ENCODE peak calls at places on chromosomes 3 and 15, in seven cellular contexts. Y is hepatocyte, U is astrocyte, S is HCT116, A is PC-9, L is endothelial cell of umbilical vein, N is GM23338. K is an unnamed sample.

GRCh38 chr3:31966978-31967592 is 14.0 kb downstream of the OSBPL10 start:
- DNase-seq in A (no peak), Y (no peak), L (no peak), S (no peak), U (no peak), N (no peak), K (no peak)

GRCh38 chr15:70067011-70067410 is 30.7 kb downstream of the TLE3 start:
- DNase-seq in S (no peak), L (no peak), A (no peak), N (no peak), U (no peak), Y (no peak), K (no peak)

GRCh38 chr15:51874751-51875644 is 45.5 kb downstream of the TMOD3 start:
- DNase-seq in Y (peak), N (peak), L (peak), S (peak), A (peak), U (peak), K (peak)

GRCh38 chr3:50554553-50554952 is 13.0 kb downstream of the C3orf18 start:
- DNase-seq in S (no peak), N (no peak), A (no peak), L (no peak), Y (no peak), U (no peak), K (no peak)

GRCh38 chr15:55343168-55343567 is 24.1 kb downstream of the PIGB start:
- DNase-seq in U (no peak), Y (no peak), N (no peak), L (peak), S (no peak), A (no peak), K (peak)

GRCh38 chr3:64490180-64490579 is 197.6 kb downstream of the ADAMTS9 start:
- DNase-seq in N (no peak), Y (no peak), U (no peak), S (no peak), A (no peak), L (no peak), K (no peak)

GRCh38 chr3:37997321-37997720 is 6.7 kb downstream of the VILL start:
- DNase-seq in N (no peak), U (no peak), S (no peak), A (no peak), L (no peak), Y (no peak), K (no peak)

GRCh38 chr3:12222765-12223485 is 64.2 kb upstream of the TIMP4 start:
- DNase-seq in Y (no peak), A (peak), U (peak), L (no peak), N (no peak), S (no peak), K (no peak)

GRCh38 chr3:195179782-195180489 is 91.0 kb downstream of the XXYLT1 start:
- DNase-seq in N (no peak), L (no peak), A (no peak), S (no peak), U (no peak), Y (no peak), K (peak)

GRCh38 chr3:134799393-134799792 is 4.3 kb downstream of the EPHB1 start:
- DNase-seq in L (no peak), N (no peak), A (no peak), Y (no peak), S (no peak), U (peak), K (no peak)

GRCh38 chr3:144549161-144549560 is 577.5 kb downstream of the DIPK2A start:
- DNase-seq in U (no peak), A (no peak), S (no peak), L (no peak), N (peak), Y (no peak), K (peak)

GRCh38 chr3:36562945-36563344 is 182.6 kb downstream of the STAC start:
- DNase-seq in U (no peak), S (no peak), Y (no peak), N (no peak), L (no peak), A (no peak), K (no peak)

GRCh38 chr3:172084871-172085556 is 45.6 kb downstream of the FNDC3B start:
- DNase-seq in S (no peak), Y (no peak), U (no peak), N (no peak), A (no peak), L (no peak), K (no peak)

GRCh38 chr3:117756580-117756979 is 1047.0 kb downstream of the TUSC7 start:
- DNase-seq in A (no peak), S (no peak), U (peak), L (no peak), N (peak), Y (no peak), K (no peak)

GRCh38 chr3:150256336-150256735 is 151.8 kb upstream of the TSC22D2 start:
- DNase-seq in Y (no peak), A (no peak), U (peak), S (no peak), N (no peak), L (no peak), K (no peak)

GRCh38 chr3:15317164-15317477 is 15.3 kb downstream of the SH3BP5 start:
- DNase-seq in L (no peak), S (no peak), N (no peak), Y (no peak), U (peak), A (no peak), K (no peak)

GRCh38 chr15:88902491-88902835 is 7.1 kb upstream of the HAPLN3 start:
- DNase-seq in A (no peak), L (no peak), Y (no peak), U (no peak), S (no peak), N (no peak), K (no peak)

GRCh38 chr15:74784854-74785715 is 3.2 kb downstream of the CSK start:
- DNase-seq in U (no peak), A (no peak), L (no peak), Y (no peak), S (no peak), N (no peak), K (no peak)
- TF ChIP-seq EZH2 in U (no peak), A (no peak), L (no peak), Y (no peak), S (no peak), N (no peak), K (no peak)

GRCh38 chr3:183582161-183582560 is 26.7 kb upstream of the KLHL6 start:
- DNase-seq in L (no peak), N (no peak), Y (no peak), U (no peak), S (no peak), A (no peak), K (no peak)
- H3K27ac ChIP-seq in L (no peak), N (no peak), Y (no peak), U (no peak), S (no peak), A (no peak), K (no peak)

DNA sequence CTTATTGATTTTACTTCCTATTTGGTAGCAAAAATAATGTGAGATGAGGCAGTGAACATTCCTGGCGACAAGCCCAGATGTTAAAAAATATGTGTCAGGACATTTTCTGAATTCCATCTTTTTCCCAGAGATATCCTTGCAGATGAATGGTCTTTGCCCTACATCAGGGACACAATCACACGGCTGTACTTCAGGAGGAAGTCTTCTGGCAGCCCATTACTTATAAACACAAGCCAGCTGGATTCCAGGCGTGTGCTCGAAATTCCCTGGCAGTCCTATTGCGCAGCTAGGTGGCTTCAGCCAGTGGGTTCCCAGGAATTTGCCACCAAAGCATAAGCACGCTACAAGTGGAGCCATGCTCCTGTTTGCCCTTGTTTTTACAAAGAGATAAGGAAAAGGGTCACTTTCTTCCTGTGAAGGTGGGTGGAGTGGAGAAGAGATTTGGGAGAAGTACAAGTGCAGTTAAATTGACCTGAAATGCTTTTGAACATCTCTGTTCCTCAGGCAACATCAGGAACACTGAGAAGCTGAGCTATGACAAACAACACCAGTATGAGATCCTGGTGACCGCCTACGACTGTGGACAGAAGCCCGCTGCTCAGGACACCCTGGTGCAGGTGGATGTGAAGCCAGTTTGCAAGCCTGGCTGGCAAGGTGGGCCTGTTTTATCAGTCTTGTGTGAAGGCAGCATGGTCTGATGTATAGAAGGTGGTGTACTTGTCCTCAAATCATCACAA is 257.1 kb upstream of the TRIM42 start:
- DNase-seq in U (peak), A (no peak), L (peak), Y (no peak), S (no peak), N (no peak), K (no peak)
- TF ChIP-seq CTCF in U (no peak), A (no peak), L (no peak), Y (no peak), S (no peak), N (no peak), K (no peak)

GRCh38 chr3:122024800-122025199 is 2.8 kb upstream of the ILDR1 start:
- DNase-seq in A (no peak), Y (no peak), U (no peak), S (no peak), L (no peak), N (no peak), K (no peak)
- TF ChIP-seq EZH2 in A (no peak), Y (no peak), U (no peak), S (no peak), L (no peak), N (no peak), K (no peak)

GRCh38 chr3:123652346-123652984 is 67.6 kb upstream of the HACD2 start:
- DNase-seq in S (peak), Y (peak), U (peak), N (peak), L (peak), A (peak), K (peak)
- H3K27ac ChIP-seq in S (no peak), Y (peak), U (peak), N (no peak), L (no peak), A (no peak), K (no peak)

GRCh38 chr3:156816794-156817741 is 9.1 kb upstream of the LEKR1 start:
- DNase-seq in L (peak), Y (peak), S (peak), N (peak), U (peak), A (peak), K (peak)
- TF ChIP-seq CTCF in L (no peak), Y (no peak), S (no peak), N (no peak), U (no peak), A (peak), K (no peak)

DNA sequence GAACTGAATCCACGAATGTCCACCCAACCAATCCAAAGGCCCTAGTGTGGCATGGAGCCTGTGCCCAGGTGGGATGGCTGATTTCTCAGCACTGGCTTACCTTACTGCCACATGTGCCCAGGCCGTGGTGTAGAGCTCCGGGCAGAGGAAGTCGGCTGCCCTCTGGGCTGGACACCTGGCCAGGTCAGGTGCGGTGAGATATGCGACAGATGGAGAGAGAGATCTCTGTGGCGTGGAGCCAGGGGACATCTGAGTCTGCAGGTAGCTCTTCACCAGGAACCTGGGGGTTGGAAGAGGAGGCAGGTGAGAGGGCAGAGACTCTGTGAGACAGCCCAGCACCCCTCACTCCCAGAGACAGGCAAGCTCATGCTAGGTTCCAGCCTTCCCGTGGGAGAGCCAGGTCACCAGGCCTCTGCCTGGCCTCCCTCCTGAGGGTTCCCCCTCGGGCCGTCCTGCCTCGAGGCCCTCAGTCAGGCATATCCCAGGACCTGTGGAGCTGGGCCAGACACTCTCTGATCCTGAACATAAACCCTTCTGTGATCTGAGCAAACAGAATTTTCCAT is 12.6 kb downstream of the ACOX2 start:
- DNase-seq in Y (no peak), N (no peak), S (no peak), U (no peak), L (no peak), A (no peak), K (no peak)
- TF ChIP-seq EZH2 in Y (no peak), N (no peak), S (no peak), U (no peak), L (no peak), A (no peak), K (no peak)

GRCh38 chr3:53168175-53168923 is 7.3 kb downstream of the PRKCD start:
- DNase-seq in A (no peak), Y (no peak), N (no peak), U (no peak), L (no peak), S (no peak), K (no peak)
- H3K27ac ChIP-seq in A (no peak), Y (no peak), N (no peak), U (no peak), L (no peak), S (no peak), K (no peak)